ENCODE peak calls at places on chromosomes 11 and 22, in nine cellular contexts. One of them, this sample, is unnamed.

GRCh38 chr22:21754523-21755128 is 19.0 kb upstream of the YPEL1 start:
- DNase-seq in cardiac muscle cell: no peak
- DNase-seq in hepatocyte: no peak
- DNase-seq in psoas muscle: peak; percentile 34
- DNase-seq in IMR-90: peak; percentile 12
- DNase-seq in esophagus squamous epithelium: no peak
- DNase-seq in ovary: peak; percentile 42
- DNase-seq in heart left ventricle: no peak
- DNase-seq in CD4-positive, CD25-positive, alpha-beta regulatory T cell: no peak
- DNase-seq in this sample: no peak

GRCh38 chr22:27642104-27642800 is 159.3 kb downstream of the MN1 start:
- DNase-seq in cardiac muscle cell: no peak
- DNase-seq in heart left ventricle: no peak
- DNase-seq in CD4-positive, CD25-positive, alpha-beta regulatory T cell: no peak
- DNase-seq in hepatocyte: no peak
- DNase-seq in IMR-90: no peak
- DNase-seq in esophagus squamous epithelium: no peak
- DNase-seq in ovary: no peak
- DNase-seq in psoas muscle: peak; percentile 77
- DNase-seq in this sample: no peak

GRCh38 chr22:23300476-23300875 is 120.2 kb downstream of the BCR start:
- DNase-seq in IMR-90: no peak
- DNase-seq in cardiac muscle cell: no peak
- DNase-seq in ovary: no peak
- DNase-seq in esophagus squamous epithelium: no peak
- DNase-seq in heart left ventricle: no peak
- DNase-seq in hepatocyte: no peak
- DNase-seq in CD4-positive, CD25-positive, alpha-beta regulatory T cell: no peak
- DNase-seq in psoas muscle: no peak
- DNase-seq in this sample: no peak

GRCh38 chr11:43458486-43458885 is 99.8 kb downstream of the TTC17 start:
- DNase-seq in heart left ventricle: no peak
- DNase-seq in cardiac muscle cell: no peak
- DNase-seq in esophagus squamous epithelium: no peak
- DNase-seq in IMR-90: no peak
- DNase-seq in ovary: no peak
- DNase-seq in hepatocyte: no peak
- DNase-seq in CD4-positive, CD25-positive, alpha-beta regulatory T cell: no peak
- DNase-seq in psoas muscle: no peak
- DNase-seq in this sample: no peak

GRCh38 chr11:69642549-69642912 is 1.6 kb downstream of the CCND1 start:
- DNase-seq in IMR-90: no peak
- DNase-seq in heart left ventricle: no peak
- DNase-seq in ovary: no peak
- DNase-seq in CD4-positive, CD25-positive, alpha-beta regulatory T cell: no peak
- DNase-seq in cardiac muscle cell: peak; percentile 34
- DNase-seq in esophagus squamous epithelium: no peak
- DNase-seq in psoas muscle: no peak
- DNase-seq in hepatocyte: peak; percentile 55
- DNase-seq in this sample: peak; percentile 26

GRCh38 chr22:23800297-23801237 is 13.8 kb downstream of the SMARCB1 start:
- DNase-seq in hepatocyte: no peak
- DNase-seq in psoas muscle: no peak
- DNase-seq in heart left ventricle: no peak
- DNase-seq in IMR-90: no peak
- DNase-seq in cardiac muscle cell: no peak
- DNase-seq in ovary: no peak
- DNase-seq in CD4-positive, CD25-positive, alpha-beta regulatory T cell: no peak
- DNase-seq in esophagus squamous epithelium: no peak
- DNase-seq in this sample: no peak

GRCh38 chr11:74171630-74172465 is 759 bp downstream of the PPME1 start:
- DNase-seq in CD4-positive, CD25-positive, alpha-beta regulatory T cell: no peak
- DNase-seq in hepatocyte: no peak
- DNase-seq in IMR-90: no peak
- DNase-seq in esophagus squamous epithelium: no peak
- DNase-seq in psoas muscle: no peak
- DNase-seq in cardiac muscle cell: no peak
- DNase-seq in heart left ventricle: no peak
- DNase-seq in ovary: no peak
- DNase-seq in this sample: no peak

GRCh38 chr11:18706330-18707243 is 8.0 kb downstream of the TMEM86A start:
- DNase-seq in ovary: peak; percentile 79
- DNase-seq in esophagus squamous epithelium: no peak
- DNase-seq in hepatocyte: no peak
- DNase-seq in heart left ventricle: peak; percentile 76
- DNase-seq in psoas muscle: peak; percentile 52
- DNase-seq in IMR-90: no peak
- DNase-seq in cardiac muscle cell: peak; percentile 56
- DNase-seq in CD4-positive, CD25-positive, alpha-beta regulatory T cell: peak; percentile 57
- DNase-seq in this sample: peak; percentile 50

GRCh38 chr11:74710291-74710938 is 20.8 kb downstream of the CHRDL2 start:
- DNase-seq in psoas muscle: no peak
- DNase-seq in hepatocyte: peak; percentile 46
- DNase-seq in heart left ventricle: no peak
- DNase-seq in ovary: peak; percentile 37
- DNase-seq in IMR-90: peak; percentile 46
- DNase-seq in esophagus squamous epithelium: no peak
- DNase-seq in cardiac muscle cell: peak; percentile 32
- DNase-seq in CD4-positive, CD25-positive, alpha-beta regulatory T cell: no peak
- DNase-seq in this sample: no peak

GRCh38 chr11:44877908-44878459 is 72.7 kb downstream of the TP53I11 start:
- DNase-seq in IMR-90: no peak
- DNase-seq in psoas muscle: no peak
- DNase-seq in cardiac muscle cell: no peak
- DNase-seq in CD4-positive, CD25-positive, alpha-beta regulatory T cell: no peak
- DNase-seq in ovary: no peak
- DNase-seq in esophagus squamous epithelium: no peak
- DNase-seq in hepatocyte: peak; percentile 36
- DNase-seq in heart left ventricle: no peak
- DNase-seq in this sample: no peak

DNA sequence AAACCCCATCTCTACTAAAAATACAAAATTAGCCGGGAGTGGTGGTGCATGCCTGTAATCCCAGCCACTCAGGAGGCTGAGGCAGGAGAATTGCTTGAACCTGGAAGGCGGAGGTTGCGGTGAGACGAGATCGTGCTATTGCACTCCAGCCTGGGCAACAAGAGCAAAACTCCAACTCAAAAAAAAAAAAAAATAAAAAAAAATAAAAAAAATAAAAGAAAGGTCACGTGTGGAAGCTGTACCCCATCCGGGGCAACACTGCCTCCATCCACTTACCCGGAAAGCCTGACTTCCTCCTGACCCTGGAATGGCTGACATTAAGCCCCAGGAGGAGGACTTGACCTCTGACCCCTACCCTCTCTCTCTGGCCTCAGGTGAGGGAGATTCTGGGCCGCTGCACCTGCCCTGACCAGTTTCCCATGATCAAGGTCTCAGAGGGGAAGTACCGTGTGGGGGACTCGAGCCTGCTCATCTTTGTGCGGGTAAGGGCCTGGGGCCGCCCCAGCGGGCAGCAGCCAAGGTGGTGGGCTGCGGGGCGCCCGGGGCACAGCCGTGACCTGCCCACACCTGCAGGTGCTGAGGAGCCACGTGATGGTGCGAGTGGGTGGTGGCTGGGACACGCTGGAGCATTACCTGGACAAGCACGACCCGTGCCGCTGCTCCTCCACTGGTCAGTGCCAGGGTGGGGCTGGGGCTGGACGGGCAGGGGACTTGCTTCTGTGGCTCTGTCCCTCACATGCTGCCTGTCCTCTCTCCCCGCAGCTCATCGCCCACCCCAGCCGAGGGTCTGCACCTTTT is 3.8 kb downstream of the GAS2L1 start:
- DNase-seq in psoas muscle: no peak
- DNase-seq in heart left ventricle: no peak
- DNase-seq in hepatocyte: no peak
- DNase-seq in ovary: no peak
- DNase-seq in CD4-positive, CD25-positive, alpha-beta regulatory T cell: no peak
- DNase-seq in cardiac muscle cell: no peak
- DNase-seq in esophagus squamous epithelium: no peak
- DNase-seq in IMR-90: no peak
- DNase-seq in this sample: no peak
- H3K27ac ChIP-seq in psoas muscle: peak overlapping the region; percentile 60
- H3K27ac ChIP-seq in heart left ventricle: peak overlapping the region; percentile 94
- H3K27ac ChIP-seq in hepatocyte: no peak overlapping the region
- H3K27ac ChIP-seq in ovary: peak overlapping the region; percentile 8
- H3K27ac ChIP-seq in CD4-positive, CD25-positive, alpha-beta regulatory T cell: no peak overlapping the region
- H3K27ac ChIP-seq in cardiac muscle cell: no peak overlapping the region
- H3K27ac ChIP-seq in esophagus squamous epithelium: peak overlapping the region; percentile 91
- H3K27ac ChIP-seq in IMR-90: no peak overlapping the region
- H3K27ac ChIP-seq in this sample: no peak overlapping the region

GRCh38 chr11:119026970-119027369 is 3.7 kb downstream of the SLC37A4 start:
- DNase-seq in esophagus squamous epithelium: no peak
- DNase-seq in hepatocyte: peak; percentile 66
- DNase-seq in psoas muscle: no peak
- DNase-seq in heart left ventricle: no peak
- DNase-seq in ovary: no peak
- DNase-seq in cardiac muscle cell: no peak
- DNase-seq in CD4-positive, CD25-positive, alpha-beta regulatory T cell: no peak
- DNase-seq in IMR-90: no peak
- DNase-seq in this sample: no peak
- H3K4me3 ChIP-seq in esophagus squamous epithelium: no peak overlapping the region
- H3K4me3 ChIP-seq in hepatocyte: no peak overlapping the region
- H3K4me3 ChIP-seq in psoas muscle: peak overlapping the region; percentile 2
- H3K4me3 ChIP-seq in heart left ventricle: no peak overlapping the region
- H3K4me3 ChIP-seq in ovary: no peak overlapping the region
- H3K4me3 ChIP-seq in cardiac muscle cell: no peak overlapping the region
- H3K4me3 ChIP-seq in CD4-positive, CD25-positive, alpha-beta regulatory T cell: no peak overlapping the region
- H3K4me3 ChIP-seq in IMR-90: no peak overlapping the region
- H3K4me3 ChIP-seq in this sample: no peak overlapping the region

DNA sequence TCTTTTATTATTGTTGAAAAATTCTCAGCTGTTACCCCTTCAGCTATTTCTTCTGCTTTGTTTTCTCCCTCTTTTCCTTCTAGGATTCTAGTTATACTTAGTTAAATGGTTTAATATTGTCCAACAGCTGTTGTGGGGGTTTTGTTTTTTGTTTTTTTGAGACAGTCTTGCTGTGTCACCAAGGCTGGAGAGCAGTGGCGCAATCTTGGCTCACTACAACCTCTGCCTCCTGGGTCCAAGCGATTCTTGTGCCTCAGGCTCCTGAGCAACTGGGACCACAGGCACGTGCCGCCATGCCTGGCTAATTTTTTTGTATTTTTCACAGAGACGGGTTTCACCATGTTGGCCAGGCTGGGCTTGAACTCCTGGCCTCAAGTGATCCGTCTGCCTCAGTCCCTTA is 12.7 kb downstream of the SDHAF2 start:
- DNase-seq in heart left ventricle: no peak
- DNase-seq in cardiac muscle cell: no peak
- DNase-seq in psoas muscle: no peak
- DNase-seq in esophagus squamous epithelium: no peak
- DNase-seq in CD4-positive, CD25-positive, alpha-beta regulatory T cell: no peak
- DNase-seq in ovary: no peak
- DNase-seq in hepatocyte: no peak
- DNase-seq in IMR-90: no peak
- DNase-seq in this sample: no peak
- H3K4me1 ChIP-seq in heart left ventricle: peaks cover 4% of the 10 kb centered on the region
- H3K4me1 ChIP-seq in cardiac muscle cell: peaks cover 14% of the 10 kb centered on the region
- H3K4me1 ChIP-seq in psoas muscle: peaks cover 31% of the 10 kb centered on the region
- H3K4me1 ChIP-seq in esophagus squamous epithelium: peaks cover 9% of the 10 kb centered on the region
- H3K4me1 ChIP-seq in CD4-positive, CD25-positive, alpha-beta regulatory T cell: no peaks in the 10 kb centered on the region
- H3K4me1 ChIP-seq in ovary: peaks cover 2% of the 10 kb centered on the region
- H3K4me1 ChIP-seq in hepatocyte: peaks cover 4% of the 10 kb centered on the region
- H3K4me1 ChIP-seq in IMR-90: peaks cover 8% of the 10 kb centered on the region
- H3K4me1 ChIP-seq in this sample: no peaks in the 10 kb centered on the region

GRCh38 chr22:36351921-36352774 is 35.6 kb downstream of the MYH9 start:
- DNase-seq in esophagus squamous epithelium: no peak
- DNase-seq in heart left ventricle: no peak
- DNase-seq in psoas muscle: no peak
- DNase-seq in ovary: no peak
- DNase-seq in cardiac muscle cell: peak; percentile 61
- DNase-seq in IMR-90: no peak
- DNase-seq in hepatocyte: peak; percentile 59
- DNase-seq in CD4-positive, CD25-positive, alpha-beta regulatory T cell: no peak
- DNase-seq in this sample: no peak

GRCh38 chr22:36355362-36355761 is 32.4 kb downstream of the MYH9 start:
- DNase-seq in heart left ventricle: no peak
- DNase-seq in hepatocyte: no peak
- DNase-seq in CD4-positive, CD25-positive, alpha-beta regulatory T cell: no peak
- DNase-seq in cardiac muscle cell: no peak
- DNase-seq in ovary: no peak
- DNase-seq in psoas muscle: no peak
- DNase-seq in esophagus squamous epithelium: no peak
- DNase-seq in IMR-90: peak; percentile 52
- DNase-seq in this sample: no peak

GRCh38 chr22:36350751-36351594 is 36.8 kb downstream of the MYH9 start:
- DNase-seq in esophagus squamous epithelium: no peak
- DNase-seq in psoas muscle: no peak
- DNase-seq in ovary: peak; percentile 76
- DNase-seq in heart left ventricle: no peak
- DNase-seq in cardiac muscle cell: no peak
- DNase-seq in hepatocyte: peak; percentile 47
- DNase-seq in CD4-positive, CD25-positive, alpha-beta regulatory T cell: no peak
- DNase-seq in IMR-90: peak; percentile 75
- DNase-seq in this sample: no peak

GRCh38 chr22:36355894-36356293 is 31.9 kb downstream of the MYH9 start:
- DNase-seq in hepatocyte: no peak
- DNase-seq in ovary: no peak
- DNase-seq in esophagus squamous epithelium: no peak
- DNase-seq in heart left ventricle: no peak
- DNase-seq in CD4-positive, CD25-positive, alpha-beta regulatory T cell: no peak
- DNase-seq in cardiac muscle cell: no peak
- DNase-seq in psoas muscle: no peak
- DNase-seq in IMR-90: no peak
- DNase-seq in this sample: no peak

GRCh38 chr22:36352775-36353507 is 34.8 kb downstream of the MYH9 start:
- DNase-seq in psoas muscle: peak; percentile 68
- DNase-seq in CD4-positive, CD25-positive, alpha-beta regulatory T cell: peak; percentile 77
- DNase-seq in ovary: peak; percentile 65
- DNase-seq in IMR-90: peak; percentile 95
- DNase-seq in heart left ventricle: peak; percentile 71
- DNase-seq in esophagus squamous epithelium: no peak
- DNase-seq in hepatocyte: peak; percentile 53
- DNase-seq in cardiac muscle cell: no peak
- DNase-seq in this sample: peak; percentile 66
- H3K27ac ChIP-seq in psoas muscle: peak overlapping the region; percentile 77
- H3K27ac ChIP-seq in CD4-positive, CD25-positive, alpha-beta regulatory T cell: peak overlapping the region; percentile 78
- H3K27ac ChIP-seq in ovary: peak overlapping the region; percentile 76
- H3K27ac ChIP-seq in IMR-90: peak overlapping the region; percentile 90
- H3K27ac ChIP-seq in heart left ventricle: peak overlapping the region; percentile 79
- H3K27ac ChIP-seq in esophagus squamous epithelium: peak overlapping the region; percentile 100
- H3K27ac ChIP-seq in hepatocyte: peak overlapping the region; percentile 84
- H3K27ac ChIP-seq in cardiac muscle cell: peak overlapping the region; percentile 91
- H3K27ac ChIP-seq in this sample: peak overlapping the region; percentile 64